ENCODE peak calls at places on chromosomes 6 and 20, in seven cellular contexts. Y is CD8-positive, alpha-beta T cell; U is gastrocnemius medialis; C is psoas muscle; K is fibroblast of lung; O is mucosa of descending colon; Z is ovary. N is an unnamed sample.

GRCh38 chr6:53481328-53481727 is 63.6 kb downstream of the GCLC start:
- DNase-seq in Y (no peak), U (no peak), C (no peak), K (no peak), O (no peak), Z (no peak), N (no peak)

GRCh38 chr6:150004101-150004782 is 21.1 kb downstream of the RAET1L start:
- DNase-seq in Y (peak; percentile 50), U (no peak), C (no peak), K (no peak), O (no peak), Z (no peak), N (no peak)

GRCh38 chr20:4326194-4327065 is 311.1 kb upstream of the RNF24 start:
- DNase-seq in Y (no peak), U (no peak), C (no peak), K (peak; percentile 19), O (no peak), Z (no peak), N (peak; percentile 92)

GRCh38 chr6:101926149-101926925 is 532.8 kb downstream of the GRIK2 start:
- DNase-seq in Y (no peak), U (no peak), C (no peak), K (no peak), O (no peak), Z (no peak), N (no peak)

GRCh38 chr6:116388924-116389323 is 18.2 kb downstream of the DSE start:
- DNase-seq in Y (no peak), U (no peak), C (no peak), K (no peak), O (no peak), Z (no peak), N (no peak)

GRCh38 chr6:53924277-53924676 is 129.5 kb downstream of the LRRC1 start:
- DNase-seq in Y (no peak), U (no peak), C (no peak), K (no peak), O (no peak), Z (no peak), N (no peak)

GRCh38 chr20:56986931-56987720 is 279.3 kb downstream of the BMP7 start:
- DNase-seq in Y (no peak), U (no peak), C (no peak), K (no peak), O (no peak), Z (no peak), N (no peak)

GRCh38 chr6:152748843-152749242 is 1.8 kb upstream of the VIP start:
- DNase-seq in Y (no peak), U (no peak), C (no peak), K (peak; percentile 22), O (no peak), Z (no peak), N (peak; percentile 37)

GRCh38 chr20:44465001-44465560 is 10.6 kb upstream of the TTPAL start:
- DNase-seq in Y (no peak), U (no peak), C (no peak), K (no peak), O (peak; percentile 74), Z (no peak), N (peak; percentile 37)

GRCh38 chr6:133092771-133093170 is 148.4 kb upstream of the EYA4 start:
- DNase-seq in Y (no peak), U (no peak), C (no peak), K (no peak), O (no peak), Z (no peak), N (no peak)

GRCh38 chr6:134175532-134176282 is 123.3 kb upstream of the SLC2A12 start:
- DNase-seq in Y (peak; percentile 52), U (peak; percentile 65), C (peak; percentile 57), K (peak; percentile 74), O (peak; percentile 77), Z (peak; percentile 61), N (peak; percentile 51)

GRCh38 chr6:138757131-138757530 is 16.4 kb upstream of the CCDC28A start:
- DNase-seq in Y (no peak), U (no peak), C (no peak), K (no peak), O (no peak), Z (no peak), N (peak; percentile 36)

GRCh38 chr6:166760288-166760687 is 133.2 kb upstream of the RPS6KA2 start:
- DNase-seq in Y (peak; percentile 70), U (no peak), C (no peak), K (no peak), O (no peak), Z (no peak), N (no peak)

GRCh38 chr6:43478008-43478372 is 620 bp downstream of the TJAP1 start:
- DNase-seq in Y (no peak), U (no peak), C (no peak), K (no peak), O (no peak), Z (no peak), N (no peak)

GRCh38 chr6:43476744-43477143 is 626 bp upstream of the TJAP1 start:
- DNase-seq in Y (no peak), U (no peak), C (no peak), K (no peak), O (no peak), Z (no peak), N (no peak)

GRCh38 chr6:43481075-43481474 is 3.7 kb downstream of the TJAP1 start:
- DNase-seq in Y (no peak), U (peak; percentile 54), C (no peak), K (no peak), O (no peak), Z (no peak), N (peak; percentile 89)

GRCh38 chr6:43475506-43475905 is 1.9 kb upstream of the TJAP1 start:
- DNase-seq in Y (no peak), U (no peak), C (no peak), K (no peak), O (no peak), Z (no peak), N (no peak)

DNA sequence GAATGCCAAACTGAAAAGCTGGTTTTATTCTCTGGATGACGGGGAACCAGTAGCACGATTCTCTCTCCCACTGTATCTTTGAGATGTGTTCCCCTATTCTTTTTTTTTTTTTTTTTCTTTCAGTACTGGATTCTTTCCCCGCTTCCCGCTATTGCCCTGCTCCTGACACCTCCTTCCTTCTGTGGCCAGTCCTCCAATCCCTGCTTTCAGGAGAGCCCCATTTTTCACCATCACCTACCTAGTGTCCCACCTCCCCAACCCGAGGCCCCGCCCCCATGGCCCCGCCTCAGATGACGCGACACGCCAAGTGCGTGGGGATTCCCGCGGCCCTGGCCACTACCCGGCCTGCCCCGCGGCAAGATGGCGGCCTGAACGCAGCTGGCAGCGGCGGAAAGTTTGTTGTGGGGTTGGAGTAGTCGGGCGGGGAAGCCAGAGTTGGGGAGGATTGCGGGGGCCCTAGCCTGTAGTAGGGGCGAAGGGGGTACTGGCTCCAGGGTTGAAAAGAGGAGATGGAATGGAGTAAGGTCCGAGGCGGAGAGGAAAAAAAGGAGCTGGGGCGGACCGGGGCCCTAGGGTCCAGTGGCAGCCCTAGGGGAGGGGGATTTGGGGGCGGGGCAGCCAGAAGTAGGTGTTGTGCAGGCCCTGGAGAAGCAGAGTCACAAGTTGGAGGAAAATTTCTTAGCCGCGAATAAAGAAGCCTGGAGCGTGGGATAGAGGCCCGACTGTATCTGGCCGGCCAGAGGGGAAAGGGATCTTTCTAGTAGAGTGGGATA is at the start of gene TJAP1:
- DNase-seq in Y (peak; percentile 98), U (peak; percentile 84), C (peak; percentile 94), K (peak; percentile 77), O (peak; percentile 97), Z (peak; percentile 94), N (peak; percentile 70)
- TF ChIP-seq CTCF in Y (no peak), U (no peak), C (no peak), K (no peak), O (no peak), Z (no peak), N (no peak)

GRCh38 chr20:5600982-5601381 is 149.2 kb upstream of the SHLD1 start:
- DNase-seq in Y (no peak), U (no peak), C (no peak), K (no peak), O (no peak), Z (no peak), N (no peak)
- H3K36me3 ChIP-seq in Y (peaks cover 23% of the 10 kb centered on the region), U (peaks cover 55% of the 10 kb centered on the region), C (peaks cover 52% of the 10 kb centered on the region), K (peaks cover 6% of the 10 kb centered on the region), O (no peaks in the 10 kb centered on the region), Z (no peaks in the 10 kb centered on the region), N (peaks cover 12% of the 10 kb centered on the region)

DNA sequence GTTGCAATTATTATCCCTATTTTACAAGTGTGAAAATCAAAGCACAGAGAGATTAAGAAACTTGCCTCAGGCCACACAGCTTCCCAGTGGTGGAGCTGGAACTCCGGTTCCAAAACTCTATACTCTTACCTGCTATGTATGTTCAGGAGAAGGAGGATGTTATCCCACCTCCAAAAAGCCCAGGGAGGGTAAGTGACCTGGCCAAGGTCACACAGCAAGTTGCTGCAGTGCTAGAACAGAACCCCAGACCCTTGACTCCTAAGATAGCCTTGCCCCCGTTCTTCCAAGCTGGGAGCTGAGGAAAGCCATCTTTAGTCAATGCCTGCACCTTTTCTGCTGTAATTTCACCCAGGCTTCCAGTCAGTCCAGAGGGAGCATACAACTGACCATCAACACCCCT is 42.3 kb downstream of the BPIFB1 start:
- DNase-seq in Y (no peak), U (no peak), C (no peak), K (no peak), O (no peak), Z (no peak), N (no peak)
- TF ChIP-seq CTCF in Y (no peak), U (no peak), C (no peak), K (no peak), O (no peak), Z (no peak), N (no peak)

GRCh38 chr20:3194617-3195280 is 9.7 kb downstream of the DDRGK1 start:
- DNase-seq in Y (no peak), U (no peak), C (peak; percentile 42), K (no peak), O (no peak), Z (no peak), N (no peak)

GRCh38 chr20:3189561-3190131 is 14.8 kb downstream of the DDRGK1 start:
- DNase-seq in Y (no peak), U (no peak), C (peak; percentile 16), K (no peak), O (no peak), Z (no peak), N (no peak)

GRCh38 chr20:3190681-3191111 is 13.8 kb downstream of the DDRGK1 start:
- DNase-seq in Y (no peak), U (no peak), C (peak; percentile 35), K (no peak), O (no peak), Z (no peak), N (no peak)

GRCh38 chr20:3193806-3194616 is 10.5 kb downstream of the DDRGK1 start:
- DNase-seq in Y (no peak), U (no peak), C (peak; percentile 25), K (no peak), O (no peak), Z (no peak), N (no peak)

DNA sequence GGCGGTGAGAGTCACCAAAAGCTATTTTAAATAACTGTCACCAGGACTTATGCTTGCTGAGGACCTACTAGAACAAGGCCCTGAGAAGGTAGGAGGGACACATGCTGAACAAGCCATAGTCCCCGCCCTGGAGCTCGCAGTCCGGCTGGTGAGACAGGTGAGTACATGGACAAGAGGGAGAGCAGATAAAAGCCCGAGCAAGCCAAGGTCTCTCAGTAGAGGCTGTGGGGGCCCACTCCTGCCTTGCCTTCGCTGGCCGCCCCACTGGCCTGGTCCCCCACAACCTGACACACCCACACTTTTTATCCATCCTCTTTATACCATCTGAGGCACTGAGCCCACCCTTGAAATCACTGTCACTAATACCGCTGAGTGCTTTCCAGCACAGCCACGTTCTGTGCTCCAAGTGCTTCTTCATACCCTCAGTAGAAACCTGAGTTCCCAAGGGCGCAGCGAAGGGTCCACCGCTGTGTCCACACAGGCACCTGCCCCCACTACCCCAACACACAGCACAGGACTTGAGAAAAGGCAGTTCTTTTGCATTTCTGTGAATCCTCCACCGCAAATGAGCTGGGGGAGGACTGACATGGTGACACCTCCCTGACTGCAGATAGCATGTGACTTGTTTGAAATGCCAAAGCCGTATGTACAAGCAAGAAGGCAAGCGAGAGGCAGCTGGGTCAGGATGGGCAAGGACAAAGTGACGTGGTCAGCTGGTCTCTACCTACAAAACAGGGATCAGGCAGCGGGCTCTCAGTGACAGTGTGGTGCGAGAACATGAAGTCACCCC is 12.1 kb downstream of the DDRGK1 start:
- DNase-seq in Y (no peak), U (no peak), C (peak; percentile 35), K (no peak), O (no peak), Z (no peak), N (no peak)
- H3K36me3 ChIP-seq in Y (peaks cover 53% of the 10 kb centered on the region), U (peaks cover 68% of the 10 kb centered on the region), C (peaks cover 95% of the 10 kb centered on the region), K (peaks cover 29% of the 10 kb centered on the region), O (peaks cover 4% of the 10 kb centered on the region), Z (no peaks in the 10 kb centered on the region), N (peaks cover 42% of the 10 kb centered on the region)